ENCODE peak calls at places on chromosomes 5 and 9, in four cellular contexts. Y, Q, T and J are unnamed samples.

GRCh38 chr5:127697894-127698600 is 5.1 kb upstream of the CCDC192 start:
- DNase-seq in T (no peak), Y (no peak), Q (no peak), J (no peak)

GRCh38 chr5:116553366-116553765 is 21.3 kb downstream of the SEMA6A start:
- DNase-seq in Q (no peak), Y (no peak), T (no peak), J (no peak)

GRCh38 chr9:89278997-89279739 is 31.8 kb upstream of the CKS2 start:
- DNase-seq in T (no peak), Y (peak; percentile 45), Q (no peak), J (no peak)

GRCh38 chr5:36355513-36355912 is 53.8 kb upstream of the RANBP3L start:
- DNase-seq in Y (no peak), Q (no peak), T (no peak), J (no peak)

GRCh38 chr9:133236291-133237071 is 27.4 kb upstream of the OBP2B start:
- DNase-seq in Y (no peak), Q (no peak), T (no peak), J (no peak)

GRCh38 chr9:94938384-94938783 is 211.9 kb downstream of the AOPEP start:
- DNase-seq in Y (no peak), Q (no peak), T (no peak), J (no peak)

GRCh38 chr5:1066676-1067075 is 45.2 kb downstream of the SLC12A7 start:
- DNase-seq in Y (no peak), Q (no peak), T (no peak), J (no peak)

GRCh38 chr5:138824516-138824915 is 50.6 kb downstream of the LRRTM2 start:
- DNase-seq in Y (no peak), Q (no peak), T (no peak), J (no peak)

GRCh38 chr5:164504141-164504772 is 998.8 kb downstream of the MAT2B start:
- DNase-seq in Y (peak; percentile 34), T (peak; percentile 33), Q (peak; percentile 5), J (no peak)

GRCh38 chr9:114549677-114550330 is 37.8 kb upstream of the ATP6V1G1 start:
- DNase-seq in T (no peak), Y (no peak), Q (no peak), J (no peak)

GRCh38 chr9:108582716-108583115 is 273.1 kb downstream of the ACTL7B start:
- DNase-seq in Y (no peak), Q (no peak), T (no peak), J (no peak)

GRCh38 chr9:131290767-131291370 is 1.3 kb downstream of the PLPP7 start:
- DNase-seq in Q (no peak), Y (no peak), T (no peak), J (no peak)
- H3K9ac ChIP-seq in Q (no peak overlapping the region), Y (no peak overlapping the region), T (peak overlapping the region; percentile 2), J (no peak overlapping the region)

DNA sequence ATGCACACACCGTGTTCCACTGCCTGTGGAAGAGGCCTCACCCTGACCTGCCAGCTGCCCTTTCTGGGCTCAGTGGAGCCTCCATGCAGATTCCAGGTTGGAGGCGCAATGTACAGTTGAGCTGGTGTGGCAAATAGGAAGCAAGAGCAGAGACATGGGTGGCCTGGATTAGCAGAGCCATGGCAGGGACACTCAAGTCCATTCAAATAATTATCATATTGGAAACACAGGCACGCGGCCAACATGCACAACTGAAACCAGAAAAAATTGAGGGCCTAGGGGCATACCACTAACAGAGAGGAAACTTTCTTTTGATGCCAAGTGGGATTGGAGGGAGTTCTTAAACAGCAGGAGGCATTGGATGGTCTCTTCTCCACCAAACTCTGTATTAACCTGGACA is 35.8 kb downstream of the OTULINL start:
- DNase-seq in T (no peak), Q (no peak), Y (no peak), J (no peak)
- TF ChIP-seq SP1 in T (no peak), Q (no peak), Y (no peak), J (no peak)

DNA sequence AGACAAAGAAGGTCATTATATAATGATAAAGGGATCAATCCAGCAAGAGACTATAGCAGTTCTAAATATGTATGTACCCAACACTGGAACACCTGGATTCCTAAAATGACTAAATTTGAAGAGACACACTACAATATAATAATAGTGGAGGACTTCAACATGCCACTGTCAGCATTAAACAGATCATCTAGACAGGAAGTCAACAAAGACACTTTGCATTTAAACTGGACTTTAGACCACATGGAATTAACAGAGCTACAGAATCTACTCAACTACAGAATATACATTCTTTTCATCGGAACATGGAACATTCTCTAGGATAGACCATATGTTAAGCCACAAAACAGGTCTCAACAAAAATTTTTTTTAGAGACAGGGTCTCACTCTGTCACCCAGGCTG is 58.3 kb upstream of the TLX3 start:
- DNase-seq in Y (peak; percentile 23), T (no peak), Q (no peak), J (no peak)
- TF ChIP-seq KDM1A in Y (no peak), T (no peak), Q (no peak), J (no peak)

GRCh38 chr5:161002571-161003074 is 150.6 kb upstream of the ATP10B start:
- DNase-seq in Q (no peak), Y (no peak), T (no peak), J (no peak)

GRCh38 chr5:161009817-161010216 is 157.8 kb upstream of the ATP10B start:
- DNase-seq in Y (no peak), Q (no peak), T (no peak), J (no peak)

GRCh38 chr5:161009194-161009593 is 157.2 kb upstream of the ATP10B start:
- DNase-seq in Q (no peak), Y (no peak), T (no peak), J (no peak)

GRCh38 chr5:161007879-161008278 is 155.9 kb upstream of the ATP10B start:
- DNase-seq in Y (no peak), Q (no peak), T (no peak), J (no peak)
- H3K9ac ChIP-seq in Y (no peak overlapping the region), Q (no peak overlapping the region), T (no peak overlapping the region), J (no peak overlapping the region)

DNA sequence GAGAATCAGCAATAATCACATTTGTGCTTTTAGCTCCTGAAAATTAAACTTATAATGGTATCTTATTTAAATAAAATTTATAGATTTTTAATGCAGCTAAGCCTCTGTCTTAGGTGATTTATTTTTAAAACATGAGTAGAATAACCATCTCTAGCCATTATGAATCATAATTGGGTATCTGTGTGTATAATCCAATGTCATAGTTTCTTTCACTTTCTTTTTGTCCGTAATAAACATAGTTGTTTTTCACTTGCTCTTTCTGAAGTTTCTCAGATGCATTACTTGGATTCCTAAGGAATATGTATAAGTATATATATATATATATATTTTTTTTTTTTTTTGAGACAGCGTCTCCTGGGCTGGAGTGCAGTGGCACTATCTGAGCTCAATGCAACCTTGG is 377.0 kb downstream of the PRDM9 start:
- DNase-seq in Y (no peak), T (no peak), Q (no peak), J (no peak)
- TF ChIP-seq SP1 in Y (no peak), T (no peak), Q (no peak), J (no peak)

DNA sequence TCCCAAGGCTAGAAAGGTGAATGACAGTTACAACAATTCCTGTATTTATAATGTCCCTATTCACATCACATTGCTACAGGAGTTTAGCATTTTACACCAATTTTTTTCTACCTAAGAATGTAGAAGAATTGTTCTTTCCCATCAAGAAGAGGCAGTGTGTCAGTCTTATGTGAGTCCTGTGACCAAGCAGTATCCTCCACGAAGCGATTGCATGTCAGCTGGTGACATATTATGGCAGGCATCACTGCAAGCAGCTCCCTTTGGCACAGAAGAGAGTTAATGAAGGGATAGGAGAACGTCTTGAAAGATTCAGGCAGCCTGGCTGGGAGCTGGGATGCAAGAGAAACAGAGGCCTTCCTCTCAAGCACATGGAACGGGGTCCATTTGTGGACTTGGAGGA is 199.8 kb downstream of the SMC2 start:
- DNase-seq in T (no peak), Y (no peak), Q (no peak), J (no peak)
- TF ChIP-seq KDM1A in T (no peak), Y (no peak), Q (no peak), J (no peak)

GRCh38 chr9:78118742-78119473 is 87.3 kb upstream of the GNAQ start:
- DNase-seq in Q (peak; percentile 35), T (no peak), Y (no peak), J (no peak)
- H3K9ac ChIP-seq in Q (no peak overlapping the region), T (no peak overlapping the region), Y (no peak overlapping the region), J (no peak overlapping the region)

GRCh38 chr5:62588668-62589067 is 10.0 kb downstream of the LRRC70 start:
- DNase-seq in T (no peak), Q (no peak), Y (peak; percentile 58), J (no peak)
- TF ChIP-seq SP1 in T (no peak), Q (no peak), Y (no peak), J (no peak)

GRCh38 chr5:156826150-156826549 is 23.9 kb upstream of the PPP1R2B start:
- DNase-seq in Y (no peak), T (no peak), Q (no peak), J (no peak)
- TF ChIP-seq KDM1A in Y (no peak), T (no peak), Q (no peak), J (no peak)

GRCh38 chr5:153780876-153781275 is 257.8 kb downstream of the FAM114A2 start:
- DNase-seq in Y (no peak), T (no peak), Q (no peak), J (no peak)

GRCh38 chr5:153781325-153781724 is 257.4 kb downstream of the FAM114A2 start:
- DNase-seq in Y (no peak), T (no peak), Q (no peak), J (no peak)

GRCh38 chr5:153784277-153784676 is 254.4 kb downstream of the FAM114A2 start:
- DNase-seq in Y (no peak), T (no peak), Q (no peak), J (no peak)

GRCh38 chr5:153783278-153783677 is 255.4 kb downstream of the FAM114A2 start:
- DNase-seq in T (no peak), Q (no peak), Y (no peak), J (no peak)

DNA sequence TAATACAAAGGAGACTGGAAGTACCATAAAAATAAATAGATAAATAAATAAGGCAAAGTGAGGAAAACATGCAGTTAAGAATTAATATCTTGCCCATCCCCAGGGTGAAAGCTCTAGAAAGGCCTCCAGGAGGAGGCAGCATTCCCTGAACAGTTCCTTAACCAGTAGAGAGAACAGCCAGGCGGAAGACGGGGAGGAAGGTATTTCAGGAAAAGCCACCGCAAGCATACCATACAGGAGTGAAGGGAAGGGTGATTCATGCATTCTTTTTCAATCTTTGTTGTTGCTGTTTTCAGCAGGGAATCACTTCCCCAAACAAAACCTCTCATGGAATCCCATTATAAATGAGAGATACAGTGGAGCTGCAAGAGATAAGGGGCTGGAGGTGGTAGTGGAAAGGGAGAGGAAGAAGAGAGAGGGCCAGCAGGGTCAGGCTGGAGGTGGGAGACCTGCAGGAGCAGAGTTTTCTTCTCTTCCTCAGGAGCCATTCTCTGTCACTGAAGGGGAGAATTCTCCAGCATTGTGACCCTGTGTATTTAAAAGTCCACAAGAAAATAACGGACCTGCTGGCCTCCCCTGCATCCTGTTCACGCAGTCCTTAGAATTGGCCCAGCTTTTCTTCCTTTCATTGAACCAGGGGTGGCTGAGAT is 256.0 kb downstream of the FAM114A2 start:
- DNase-seq in Y (no peak), Q (no peak), T (no peak), J (peak; percentile 47)
- H3K9ac ChIP-seq in Y (no peak overlapping the region), Q (no peak overlapping the region), T (no peak overlapping the region), J (no peak overlapping the region)